ENCODE peak calls at places on chromosomes 12 and 14, in five cellular contexts. One of them, this sample, is unnamed.
A peak's percentile ranks its signal among the peaks of the same experiment; 100 is the strongest.

GRCh38 chr14:52060080-52060479 is 8.8 kb downstream of the NID2 start:
- DNase-seq in right lobe of liver: no peak
- DNase-seq in kidney: no peak
- DNase-seq in mesenchymal stem cell: no peak
- DNase-seq in ovary: peak; percentile 45
- DNase-seq in this sample: peak; percentile 63

GRCh38 chr12:18414671-18415070 is 153.4 kb downstream of the PIK3C2G start:
- DNase-seq in right lobe of liver: no peak
- DNase-seq in kidney: no peak
- DNase-seq in mesenchymal stem cell: no peak
- DNase-seq in ovary: no peak
- DNase-seq in this sample: no peak

GRCh38 chr14:69637503-69638030 is 26.2 kb downstream of the SUSD6 start:
- DNase-seq in right lobe of liver: peak; percentile 97
- DNase-seq in kidney: peak; percentile 78
- DNase-seq in mesenchymal stem cell: peak; percentile 42
- DNase-seq in ovary: no peak
- DNase-seq in this sample: peak; percentile 66

GRCh38 chr14:100263141-100263540 is 24.2 kb downstream of the YY1 start:
- DNase-seq in right lobe of liver: no peak
- DNase-seq in kidney: no peak
- DNase-seq in mesenchymal stem cell: peak; percentile 68
- DNase-seq in ovary: no peak
- DNase-seq in this sample: no peak

GRCh38 chr12:31207799-31208465 is 118.0 kb downstream of the SINHCAF start:
- DNase-seq in right lobe of liver: no peak
- DNase-seq in kidney: no peak
- DNase-seq in mesenchymal stem cell: no peak
- DNase-seq in ovary: no peak
- DNase-seq in this sample: no peak

GRCh38 chr12:47591795-47592194 is 114.0 kb downstream of the RPAP3 start:
- DNase-seq in right lobe of liver: no peak
- DNase-seq in kidney: no peak
- DNase-seq in mesenchymal stem cell: no peak
- DNase-seq in ovary: no peak
- DNase-seq in this sample: no peak

GRCh38 chr14:61520546-61520945 is 174.8 kb upstream of the HIF1A start:
- DNase-seq in right lobe of liver: no peak
- DNase-seq in kidney: no peak
- DNase-seq in mesenchymal stem cell: no peak
- DNase-seq in ovary: no peak
- DNase-seq in this sample: no peak

GRCh38 chr14:69010632-69011031 is 31.5 kb upstream of the ACTN1 start:
- DNase-seq in right lobe of liver: no peak
- DNase-seq in kidney: no peak
- DNase-seq in mesenchymal stem cell: no peak
- DNase-seq in ovary: no peak
- DNase-seq in this sample: no peak

GRCh38 chr12:47975816-47976215 is 12.4 kb downstream of the TMEM106C start:
- DNase-seq in right lobe of liver: no peak
- DNase-seq in kidney: no peak
- DNase-seq in mesenchymal stem cell: no peak
- DNase-seq in ovary: no peak
- DNase-seq in this sample: no peak

GRCh38 chr12:12159988-12160387 is 89.2 kb downstream of the BCL2L14 start:
- DNase-seq in right lobe of liver: no peak
- DNase-seq in kidney: no peak
- DNase-seq in mesenchymal stem cell: no peak
- DNase-seq in ovary: no peak
- DNase-seq in this sample: no peak

GRCh38 chr12:91985002-91985767 is 160.5 kb downstream of the BTG1 start:
- DNase-seq in right lobe of liver: no peak
- DNase-seq in kidney: no peak
- DNase-seq in mesenchymal stem cell: peak; percentile 48
- DNase-seq in ovary: no peak
- DNase-seq in this sample: no peak

GRCh38 chr14:22403286-22403685 is 185.7 kb downstream of the DAD1 start:
- DNase-seq in right lobe of liver: no peak
- DNase-seq in kidney: no peak
- DNase-seq in mesenchymal stem cell: no peak
- DNase-seq in ovary: no peak
- DNase-seq in this sample: no peak

GRCh38 chr12:112126916-112127315 is 1.6 kb downstream of the TRAFD1 start:
- DNase-seq in right lobe of liver: no peak
- DNase-seq in kidney: no peak
- DNase-seq in mesenchymal stem cell: peak; percentile 77
- DNase-seq in ovary: no peak
- DNase-seq in this sample: no peak

DNA sequence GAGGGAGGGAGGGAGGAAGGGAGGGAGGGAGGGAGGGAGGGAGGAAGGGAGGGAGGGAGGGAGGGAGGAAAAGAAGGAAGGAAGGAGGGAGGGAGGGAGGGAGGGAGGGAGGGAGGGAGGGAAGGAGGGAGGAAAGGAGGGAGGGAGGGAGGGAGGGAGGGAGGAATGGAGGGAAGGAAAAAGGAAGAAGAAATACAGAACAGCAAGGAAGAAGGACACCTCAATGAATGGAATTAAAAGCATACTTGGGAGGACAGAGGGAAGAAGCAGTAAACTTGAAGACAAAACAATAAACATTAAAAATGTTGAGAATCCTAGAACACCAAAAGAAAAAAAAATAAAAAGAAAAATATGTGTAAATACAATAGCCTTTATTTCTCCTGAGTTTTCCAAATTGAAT is 6.2 kb downstream of the OR4Q2 start:
- DNase-seq in right lobe of liver: no peak
- DNase-seq in kidney: no peak
- DNase-seq in mesenchymal stem cell: no peak
- DNase-seq in ovary: no peak
- DNase-seq in this sample: no peak
- H3K9me3 ChIP-seq in right lobe of liver: no peaks in the 10 kb centered on the region
- H3K9me3 ChIP-seq in kidney: peaks cover 5% of the 10 kb centered on the region
- H3K9me3 ChIP-seq in mesenchymal stem cell: peaks cover 13% of the 10 kb centered on the region
- H3K9me3 ChIP-seq in ovary: no peaks in the 10 kb centered on the region
- H3K9me3 ChIP-seq in this sample: no peaks in the 10 kb centered on the region

DNA sequence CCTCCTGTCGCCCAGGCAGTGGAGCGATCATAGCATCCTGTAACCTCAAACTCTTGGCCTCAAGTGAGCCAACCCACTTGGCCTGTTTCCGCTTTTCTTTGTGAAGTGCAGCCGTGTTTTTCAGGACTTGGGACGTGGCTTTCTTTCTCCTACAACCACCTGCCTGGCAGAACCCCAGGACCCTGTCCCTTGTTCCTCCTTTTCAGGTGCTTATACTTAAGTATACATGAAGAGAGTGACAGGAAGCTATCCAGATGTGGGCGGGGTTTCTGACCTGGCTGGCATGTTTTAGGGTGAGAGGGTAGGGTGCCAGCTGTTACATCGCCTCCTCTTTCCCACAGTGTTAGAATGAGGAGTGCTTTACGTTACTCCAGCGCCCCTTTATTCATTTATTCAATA is 684 bp downstream of the ZNF140 start:
- DNase-seq in right lobe of liver: no peak
- DNase-seq in kidney: no peak
- DNase-seq in mesenchymal stem cell: no peak
- DNase-seq in ovary: peak; percentile 51
- DNase-seq in this sample: peak; percentile 67
- H3K9me3 ChIP-seq in right lobe of liver: peaks cover 54% of the 10 kb centered on the region
- H3K9me3 ChIP-seq in kidney: peaks cover 60% of the 10 kb centered on the region
- H3K9me3 ChIP-seq in mesenchymal stem cell: peaks cover 78% of the 10 kb centered on the region
- H3K9me3 ChIP-seq in ovary: peaks cover 50% of the 10 kb centered on the region
- H3K9me3 ChIP-seq in this sample: peaks cover 14% of the 10 kb centered on the region

GRCh38 chr12:132196873-132197390 is 52.7 kb downstream of the NOC4L start:
- DNase-seq in right lobe of liver: no peak
- DNase-seq in kidney: no peak
- DNase-seq in mesenchymal stem cell: no peak
- DNase-seq in ovary: no peak
- DNase-seq in this sample: no peak

GRCh38 chr12:132196038-132196872 is 52.0 kb downstream of the NOC4L start:
- DNase-seq in right lobe of liver: no peak
- DNase-seq in kidney: no peak
- DNase-seq in mesenchymal stem cell: no peak
- DNase-seq in ovary: no peak
- DNase-seq in this sample: no peak

GRCh38 chr12:132194556-132194955 is 50.3 kb downstream of the NOC4L start:
- DNase-seq in right lobe of liver: no peak
- DNase-seq in kidney: no peak
- DNase-seq in mesenchymal stem cell: no peak
- DNase-seq in ovary: no peak
- DNase-seq in this sample: no peak

GRCh38 chr12:132191715-132192553 is 47.7 kb downstream of the NOC4L start:
- DNase-seq in right lobe of liver: no peak
- DNase-seq in kidney: no peak
- DNase-seq in mesenchymal stem cell: no peak
- DNase-seq in ovary: no peak
- DNase-seq in this sample: no peak

GRCh38 chr12:132194056-132194455 is 49.8 kb downstream of the NOC4L start:
- DNase-seq in right lobe of liver: no peak
- DNase-seq in kidney: no peak
- DNase-seq in mesenchymal stem cell: no peak
- DNase-seq in ovary: no peak
- DNase-seq in this sample: no peak
- H3K9me3 ChIP-seq in right lobe of liver: no peaks in the 10 kb centered on the region
- H3K9me3 ChIP-seq in kidney: peaks cover 5% of the 10 kb centered on the region
- H3K9me3 ChIP-seq in mesenchymal stem cell: peaks cover 16% of the 10 kb centered on the region
- H3K9me3 ChIP-seq in ovary: peaks cover 4% of the 10 kb centered on the region
- H3K9me3 ChIP-seq in this sample: peaks cover 2% of the 10 kb centered on the region

GRCh38 chr14:26925876-26926584 is 328.2 kb upstream of the NOVA1 start:
- DNase-seq in right lobe of liver: no peak
- DNase-seq in kidney: peak; percentile 33
- DNase-seq in mesenchymal stem cell: no peak
- DNase-seq in ovary: no peak
- DNase-seq in this sample: no peak
- H3K9me3 ChIP-seq in right lobe of liver: no peaks in the 10 kb centered on the region
- H3K9me3 ChIP-seq in kidney: no peaks in the 10 kb centered on the region
- H3K9me3 ChIP-seq in mesenchymal stem cell: no peaks in the 10 kb centered on the region
- H3K9me3 ChIP-seq in ovary: no peaks in the 10 kb centered on the region
- H3K9me3 ChIP-seq in this sample: no peaks in the 10 kb centered on the region

GRCh38 chr14:59236195-59236594 is 47.7 kb downstream of the DAAM1 start:
- DNase-seq in right lobe of liver: no peak
- DNase-seq in kidney: no peak
- DNase-seq in mesenchymal stem cell: no peak
- DNase-seq in ovary: no peak
- DNase-seq in this sample: no peak
- H3K9me3 ChIP-seq in right lobe of liver: no peaks in the 10 kb centered on the region
- H3K9me3 ChIP-seq in kidney: no peaks in the 10 kb centered on the region
- H3K9me3 ChIP-seq in mesenchymal stem cell: no peaks in the 10 kb centered on the region
- H3K9me3 ChIP-seq in ovary: no peaks in the 10 kb centered on the region
- H3K9me3 ChIP-seq in this sample: no peaks in the 10 kb centered on the region

GRCh38 chr14:73961192-73961591 is 11.1 kb downstream of the COQ6 start:
- DNase-seq in right lobe of liver: no peak
- DNase-seq in kidney: no peak
- DNase-seq in mesenchymal stem cell: no peak
- DNase-seq in ovary: no peak
- DNase-seq in this sample: no peak

GRCh38 chr14:73953731-73954130 is 3.6 kb downstream of the COQ6 start:
- DNase-seq in right lobe of liver: no peak
- DNase-seq in kidney: no peak
- DNase-seq in mesenchymal stem cell: no peak
- DNase-seq in ovary: no peak
- DNase-seq in this sample: no peak

GRCh38 chr14:73955674-73956073 is 5.6 kb downstream of the COQ6 start:
- DNase-seq in right lobe of liver: no peak
- DNase-seq in kidney: no peak
- DNase-seq in mesenchymal stem cell: no peak
- DNase-seq in ovary: no peak
- DNase-seq in this sample: no peak

DNA sequence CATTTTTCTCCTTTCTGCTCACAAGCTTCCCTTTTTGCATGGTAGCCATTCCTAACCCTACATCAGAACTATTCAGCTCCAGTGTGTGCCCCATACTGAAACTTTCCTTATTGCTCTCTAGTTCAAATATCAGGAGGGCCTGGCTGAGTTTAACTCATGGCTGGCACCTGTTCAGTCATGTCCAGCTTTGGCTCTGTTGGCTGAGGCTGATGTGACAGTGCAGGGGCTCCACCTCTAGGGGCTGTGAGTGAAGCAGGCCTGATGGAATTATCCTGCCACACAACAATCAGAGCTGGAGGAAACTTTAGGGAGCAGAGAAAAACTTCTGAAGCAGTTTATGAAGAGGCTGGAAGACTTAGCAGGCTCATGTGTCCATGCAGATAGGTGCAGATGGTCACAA is 8.5 kb downstream of the COQ6 start:
- DNase-seq in right lobe of liver: no peak
- DNase-seq in kidney: no peak
- DNase-seq in mesenchymal stem cell: no peak
- DNase-seq in ovary: no peak
- DNase-seq in this sample: no peak
- H3K9me3 ChIP-seq in right lobe of liver: no peaks in the 10 kb centered on the region
- H3K9me3 ChIP-seq in kidney: no peaks in the 10 kb centered on the region
- H3K9me3 ChIP-seq in mesenchymal stem cell: no peaks in the 10 kb centered on the region
- H3K9me3 ChIP-seq in ovary: no peaks in the 10 kb centered on the region
- H3K9me3 ChIP-seq in this sample: no peaks in the 10 kb centered on the region

DNA sequence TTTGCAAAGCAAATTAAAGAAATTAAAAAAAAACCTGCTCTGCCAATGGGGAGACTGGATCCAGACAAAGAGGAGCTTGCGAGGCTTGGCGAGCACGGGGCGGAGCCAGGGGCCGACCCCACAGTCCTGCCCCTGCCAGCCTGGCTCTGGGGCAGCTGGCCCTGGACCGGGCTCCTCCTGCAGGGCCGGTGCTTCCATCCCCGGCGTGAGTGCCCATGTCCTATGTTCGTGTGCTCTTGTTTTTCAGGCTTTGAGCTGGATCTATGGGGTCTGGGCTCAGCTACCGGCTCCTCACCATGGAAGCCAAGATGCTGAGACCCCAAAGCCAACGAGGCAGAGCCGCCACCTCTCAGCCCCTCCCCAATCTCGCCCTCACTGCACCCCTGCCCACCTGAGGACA is 176.8 kb downstream of the KIF26A start:
- DNase-seq in right lobe of liver: no peak
- DNase-seq in kidney: no peak
- DNase-seq in mesenchymal stem cell: no peak
- DNase-seq in ovary: peak; percentile 13
- DNase-seq in this sample: peak; percentile 23
- H3K9me3 ChIP-seq in right lobe of liver: no peaks in the 10 kb centered on the region
- H3K9me3 ChIP-seq in kidney: no peaks in the 10 kb centered on the region
- H3K9me3 ChIP-seq in mesenchymal stem cell: no peaks in the 10 kb centered on the region
- H3K9me3 ChIP-seq in ovary: no peaks in the 10 kb centered on the region
- H3K9me3 ChIP-seq in this sample: no peaks in the 10 kb centered on the region